ENCODE peak calls at places on chromosomes 3 and 15, in seven cellular contexts. J, F, E, N, R, D and P are unnamed samples.

GRCh38 chr3:153070153-153070868 is 91.7 kb upstream of the RAP2B start:
- DNase-seq in N (no peak), E (peak; percentile 78), F (no peak), J (peak; percentile 9), R (no peak), D (no peak), P (peak; percentile 31)

GRCh38 chr3:184176377-184177330 is 2.0 kb downstream of the AP2M1 start:
- DNase-seq in N (peak; percentile 75), E (peak; percentile 93), J (peak; percentile 87), R (peak; percentile 87), F (peak; percentile 88), D (no peak), P (peak; percentile 84)

GRCh38 chr15:33292718-33293307 is 18.0 kb upstream of the RYR3 start:
- DNase-seq in E (peak; percentile 65), J (peak; percentile 79), F (peak; percentile 10), D (no peak), N (peak; percentile 67), R (no peak), P (no peak)

GRCh38 chr3:4772858-4773257 is 206.4 kb upstream of the BHLHE40 start:
- DNase-seq in F (no peak), D (no peak), R (no peak), E (no peak), N (no peak), J (no peak), P (no peak)

GRCh38 chr3:122324871-122325323 is at the start of gene CSTA:
- DNase-seq in D (no peak), N (no peak), F (no peak), E (peak; percentile 36), R (no peak), J (peak; percentile 96), P (peak; percentile 14)

GRCh38 chr15:37751401-37751800 is 183.0 kb upstream of the TMCO5A start:
- DNase-seq in J (no peak), D (no peak), E (no peak), N (no peak), F (no peak), R (no peak), P (no peak)

GRCh38 chr3:192857148-192857735 is 60.4 kb downstream of the MB21D2 start:
- DNase-seq in D (no peak), J (no peak), N (peak; percentile 32), R (no peak), E (no peak), F (no peak), P (peak; percentile 45)

GRCh38 chr3:45064512-45065372 is 38.6 kb downstream of the CLEC3B start:
- DNase-seq in F (peak; percentile 41), E (peak; percentile 90), N (no peak), R (peak; percentile 68), D (no peak), J (peak; percentile 62), P (no peak)

GRCh38 chr15:27847775-27848710 is 251.1 kb downstream of the OCA2 start:
- DNase-seq in J (no peak), N (no peak), D (no peak), F (no peak), R (no peak), E (no peak), P (no peak)

GRCh38 chr15:99741835-99742234 is 8.6 kb upstream of the LYSMD4 start:
- DNase-seq in F (no peak), E (no peak), N (no peak), R (no peak), D (no peak), J (no peak), P (no peak)

GRCh38 chr15:99749386-99749785 is 16.1 kb upstream of the LYSMD4 start:
- DNase-seq in R (no peak), E (no peak), F (no peak), J (no peak), N (no peak), D (no peak), P (no peak)

GRCh38 chr15:99745687-99746086 is 12.4 kb upstream of the LYSMD4 start:
- DNase-seq in R (no peak), E (no peak), F (no peak), D (no peak), N (no peak), J (no peak), P (no peak)

GRCh38 chr15:99738047-99738847 is 5.0 kb upstream of the LYSMD4 start:
- DNase-seq in N (no peak), E (no peak), F (no peak), J (no peak), D (no peak), R (no peak), P (no peak)

DNA sequence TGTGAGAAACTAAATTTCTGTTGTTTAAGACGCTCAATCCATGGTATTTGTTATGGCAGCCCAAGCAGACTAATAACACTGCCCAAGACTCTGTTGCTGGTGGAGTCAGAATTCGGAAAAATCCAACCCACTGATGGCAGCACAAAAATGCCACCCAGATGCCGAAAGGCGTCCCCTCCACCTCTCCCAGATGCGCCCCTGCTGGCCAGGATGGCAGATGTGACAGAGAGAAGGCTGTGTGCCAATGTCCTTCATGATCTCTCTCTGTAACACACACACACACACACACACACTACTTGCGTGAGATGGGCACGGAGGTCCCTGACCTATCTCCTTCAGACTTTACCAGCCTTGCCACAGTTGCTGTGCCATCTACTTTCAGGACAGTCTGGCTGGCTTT is 10.9 kb upstream of the LYSMD4 start:
- DNase-seq in E (no peak), F (no peak), R (no peak), N (no peak), D (no peak), J (no peak), P (no peak)
- TF ChIP-seq CTCF in E (no peak), F (no peak), R (no peak), N (no peak), D (no peak), J (no peak), P (no peak)

DNA sequence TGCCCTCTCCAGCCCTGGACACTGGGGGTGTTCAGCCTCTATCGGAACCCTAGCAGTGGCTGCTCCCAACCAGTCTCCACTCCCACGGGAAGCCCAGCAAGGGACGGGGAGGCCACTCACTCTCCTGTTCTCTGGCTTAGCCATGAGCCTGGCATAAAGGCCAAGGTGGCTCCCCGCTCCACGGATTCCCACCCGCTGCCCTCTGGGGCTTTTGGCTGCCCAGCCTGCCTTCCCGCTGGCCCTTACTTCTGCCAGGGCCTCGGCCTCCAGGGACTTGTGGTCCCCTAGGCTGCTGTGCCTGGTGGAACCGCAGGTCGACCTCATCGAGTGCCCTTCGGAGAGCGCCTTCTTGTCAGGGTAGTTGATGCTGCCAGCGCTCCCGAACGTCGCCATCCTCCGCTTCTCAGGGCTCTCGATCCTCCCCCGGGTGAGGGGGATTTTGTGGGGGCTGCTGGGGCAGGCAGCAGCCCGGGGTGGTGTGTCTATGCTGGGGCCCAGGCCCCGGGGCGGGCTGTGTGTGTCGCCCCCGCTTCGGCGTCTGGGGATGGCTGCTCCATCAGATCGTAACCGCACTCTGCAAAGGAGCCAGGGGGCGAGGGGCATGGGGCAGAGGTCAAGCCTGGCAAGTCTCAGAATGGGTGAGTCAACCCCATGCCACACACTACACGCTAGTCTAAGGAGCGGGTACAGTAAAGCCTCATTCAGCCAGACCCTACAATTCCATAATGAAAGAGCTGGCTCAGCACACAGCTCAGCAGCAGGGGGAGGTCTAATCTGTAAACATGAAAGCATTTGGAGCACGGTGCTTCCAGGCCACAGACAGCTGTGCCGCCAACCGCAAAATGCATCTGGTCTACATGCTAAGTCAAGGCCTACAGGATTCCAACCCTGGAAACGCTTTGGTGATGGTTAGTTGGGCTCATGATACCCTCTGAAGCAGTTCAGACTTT is 27.3 kb upstream of the RAD18 start:
- DNase-seq in D (no peak), N (no peak), J (no peak), E (peak; percentile 85), R (no peak), F (peak; percentile 82), P (peak; percentile 72)
- TF ChIP-seq CTCF in D (no peak), N (no peak), J (no peak), E (peak; percentile 22), R (no peak), F (peak; percentile 21), P (peak; percentile 25)

GRCh38 chr3:101676765-101677435 is at the start of gene ZBTB11:
- DNase-seq in R (peak; percentile 100), J (peak; percentile 100), N (peak; percentile 94), D (peak; percentile 100), E (peak; percentile 100), F (peak; percentile 100), P (peak; percentile 99)
- TF ChIP-seq CTCF in R (peak; percentile 55), J (peak; percentile 36), N (peak; percentile 66), D (no peak), E (peak; percentile 70), F (peak; percentile 69), P (peak; percentile 63)

GRCh38 chr3:89107461-89108035 is at the start of gene EPHA3:
- DNase-seq in J (peak; percentile 8), E (peak; percentile 71), N (peak; percentile 67), F (peak; percentile 10), R (peak; percentile 83), D (peak; percentile 49), P (peak; percentile 5)
- TF ChIP-seq CTCF in J (no peak), E (no peak), N (no peak), F (no peak), R (no peak), D (no peak), P (no peak)

GRCh38 chr15:100650685-100651084 is 48.3 kb downstream of the ASB7 start:
- DNase-seq in J (peak; percentile 24), E (no peak), R (no peak), N (no peak), F (no peak), D (no peak), P (no peak)
- TF ChIP-seq CTCF in J (no peak), E (no peak), R (no peak), N (peak; percentile 27), F (no peak), D (no peak), P (peak; percentile 13)

DNA sequence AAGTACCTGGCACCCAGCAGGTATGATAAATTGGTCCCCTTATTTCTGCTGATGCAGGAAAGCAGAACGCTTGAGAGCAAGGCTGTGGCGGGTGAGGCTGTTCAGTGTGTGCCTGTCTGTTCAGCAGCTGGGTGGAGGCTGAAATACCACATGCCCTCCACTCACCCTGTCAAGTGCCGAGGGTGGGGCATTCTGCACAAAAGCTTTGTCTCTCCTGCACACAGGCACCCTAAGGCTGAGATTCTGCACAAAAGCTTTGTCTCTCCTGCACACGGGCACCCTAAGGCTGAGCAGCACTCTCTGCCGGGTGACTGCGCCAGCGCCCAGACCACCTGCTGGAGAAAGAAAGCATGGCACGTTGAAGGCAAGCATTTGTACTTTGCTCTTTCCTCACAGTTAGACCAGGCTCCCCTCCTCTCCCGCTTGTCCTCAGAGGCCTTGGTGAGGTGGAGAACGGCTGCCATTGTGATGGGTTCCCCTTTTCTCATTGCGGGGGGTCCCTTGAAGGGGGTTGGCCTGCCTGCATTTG is 97.5 kb downstream of the BDH1 start:
- DNase-seq in J (peak; percentile 58), F (no peak), N (peak; percentile 58), D (no peak), R (no peak), E (no peak), P (no peak)
- TF ChIP-seq CTCF in J (peak; percentile 39), F (peak; percentile 49), N (peak; percentile 33), D (no peak), R (no peak), E (peak; percentile 30), P (peak; percentile 18)

GRCh38 chr3:17505856-17506255 is 236.6 kb downstream of the TBC1D5 start:
- DNase-seq in R (no peak), E (peak; percentile 22), N (no peak), F (no peak), J (no peak), D (no peak), P (no peak)
- TF ChIP-seq CTCF in R (no peak), E (no peak), N (no peak), F (no peak), J (no peak), D (no peak), P (no peak)

GRCh38 chr3:10835406-10835805 is 19.4 kb downstream of the SLC6A11 start:
- DNase-seq in J (no peak), F (no peak), E (no peak), D (no peak), R (no peak), N (no peak), P (no peak)
- TF ChIP-seq CTCF in J (no peak), F (no peak), E (no peak), D (no peak), R (no peak), N (no peak), P (no peak)